ENCODE peak calls at places on chromosomes 12 and 14, in eight cellular contexts. One of them, this sample, is unnamed.

GRCh38 chr12:5013206-5013830 is 30.4 kb upstream of the KCNA5 start:
- DNase-seq in spleen: no peak
- DNase-seq in breast epithelium: no peak
- DNase-seq in upper lobe of left lung: no peak
- DNase-seq in uterus: no peak
- DNase-seq in tibial nerve: no peak
- DNase-seq in endothelial cell of umbilical vein: no peak
- DNase-seq in A549: no peak
- DNase-seq in this sample: peak; percentile 38

GRCh38 chr14:88380405-88380804 is 5.1 kb upstream of the SPATA7 start:
- DNase-seq in breast epithelium: no peak
- DNase-seq in A549: peak; percentile 18
- DNase-seq in tibial nerve: no peak
- DNase-seq in endothelial cell of umbilical vein: no peak
- DNase-seq in spleen: no peak
- DNase-seq in upper lobe of left lung: no peak
- DNase-seq in uterus: no peak
- DNase-seq in this sample: no peak

GRCh38 chr14:101109981-101110728 is 206.6 kb upstream of the RTL1 start:
- DNase-seq in endothelial cell of umbilical vein: no peak
- DNase-seq in A549: no peak
- DNase-seq in breast epithelium: no peak
- DNase-seq in uterus: no peak
- DNase-seq in spleen: peak; percentile 57
- DNase-seq in tibial nerve: no peak
- DNase-seq in upper lobe of left lung: no peak
- DNase-seq in this sample: no peak

GRCh38 chr12:120713861-120714482 is 3.7 kb downstream of the UNC119B start:
- DNase-seq in uterus: peak; percentile 79
- DNase-seq in A549: peak; percentile 85
- DNase-seq in spleen: no peak
- DNase-seq in upper lobe of left lung: peak; percentile 81
- DNase-seq in endothelial cell of umbilical vein: peak; percentile 67
- DNase-seq in breast epithelium: no peak
- DNase-seq in tibial nerve: peak; percentile 23
- DNase-seq in this sample: peak; percentile 64

GRCh38 chr12:124861898-124862676 is 1.6 kb downstream of the SCARB1 start:
- DNase-seq in endothelial cell of umbilical vein: no peak
- DNase-seq in upper lobe of left lung: no peak
- DNase-seq in tibial nerve: no peak
- DNase-seq in breast epithelium: no peak
- DNase-seq in A549: no peak
- DNase-seq in uterus: no peak
- DNase-seq in spleen: no peak
- DNase-seq in this sample: no peak

GRCh38 chr14:89493877-89494634 is 77.0 kb upstream of the FOXN3 start:
- DNase-seq in upper lobe of left lung: no peak
- DNase-seq in A549: no peak
- DNase-seq in endothelial cell of umbilical vein: no peak
- DNase-seq in tibial nerve: no peak
- DNase-seq in breast epithelium: no peak
- DNase-seq in uterus: no peak
- DNase-seq in spleen: no peak
- DNase-seq in this sample: no peak

GRCh38 chr12:92342574-92342973 is 196.9 kb upstream of the BTG1 start:
- DNase-seq in endothelial cell of umbilical vein: no peak
- DNase-seq in uterus: no peak
- DNase-seq in tibial nerve: no peak
- DNase-seq in A549: no peak
- DNase-seq in spleen: no peak
- DNase-seq in upper lobe of left lung: no peak
- DNase-seq in breast epithelium: no peak
- DNase-seq in this sample: no peak

GRCh38 chr12:34398706-34399630 is 376.7 kb downstream of the ALG10 start:
- DNase-seq in upper lobe of left lung: peak; percentile 12
- DNase-seq in spleen: peak; percentile 53
- DNase-seq in A549: no peak
- DNase-seq in tibial nerve: peak; percentile 2
- DNase-seq in breast epithelium: peak; percentile 27
- DNase-seq in uterus: peak; percentile 9
- DNase-seq in endothelial cell of umbilical vein: no peak
- DNase-seq in this sample: peak; percentile 5

GRCh38 chr14:76908834-76909233 is 82.6 kb downstream of the LRRC74A start:
- DNase-seq in upper lobe of left lung: peak; percentile 59
- DNase-seq in endothelial cell of umbilical vein: no peak
- DNase-seq in breast epithelium: no peak
- DNase-seq in spleen: peak; percentile 86
- DNase-seq in tibial nerve: no peak
- DNase-seq in A549: peak; percentile 80
- DNase-seq in uterus: no peak
- DNase-seq in this sample: no peak

GRCh38 chr12:4685317-4685716 is 34.9 kb upstream of the GALNT8 start:
- DNase-seq in breast epithelium: no peak
- DNase-seq in upper lobe of left lung: no peak
- DNase-seq in spleen: no peak
- DNase-seq in tibial nerve: no peak
- DNase-seq in uterus: no peak
- DNase-seq in endothelial cell of umbilical vein: no peak
- DNase-seq in A549: no peak
- DNase-seq in this sample: no peak

GRCh38 chr12:84131076-84131475 is 781.5 kb downstream of the SLC6A15 start:
- DNase-seq in upper lobe of left lung: no peak
- DNase-seq in endothelial cell of umbilical vein: no peak
- DNase-seq in uterus: no peak
- DNase-seq in spleen: no peak
- DNase-seq in A549: peak; percentile 14
- DNase-seq in breast epithelium: no peak
- DNase-seq in tibial nerve: no peak
- DNase-seq in this sample: no peak

GRCh38 chr12:65561798-65562382 is 262.4 kb upstream of the HMGA2 start:
- DNase-seq in endothelial cell of umbilical vein: peak; percentile 69
- DNase-seq in A549: no peak
- DNase-seq in spleen: no peak
- DNase-seq in uterus: no peak
- DNase-seq in tibial nerve: no peak
- DNase-seq in upper lobe of left lung: no peak
- DNase-seq in breast epithelium: no peak
- DNase-seq in this sample: no peak

GRCh38 chr12:132188451-132189298 is 44.4 kb downstream of the NOC4L start:
- DNase-seq in upper lobe of left lung: no peak
- DNase-seq in breast epithelium: no peak
- DNase-seq in spleen: no peak
- DNase-seq in tibial nerve: no peak
- DNase-seq in endothelial cell of umbilical vein: no peak
- DNase-seq in A549: no peak
- DNase-seq in uterus: no peak
- DNase-seq in this sample: no peak

GRCh38 chr12:104480826-104481457 is 24.2 kb downstream of the CHST11 start:
- DNase-seq in breast epithelium: no peak
- DNase-seq in tibial nerve: no peak
- DNase-seq in uterus: no peak
- DNase-seq in upper lobe of left lung: peak; percentile 84
- DNase-seq in A549: no peak
- DNase-seq in endothelial cell of umbilical vein: peak; percentile 80
- DNase-seq in spleen: peak; percentile 87
- DNase-seq in this sample: peak; percentile 51

GRCh38 chr12:84911331-84912190 is 1.0 kb downstream of the SLC6A15 start:
- DNase-seq in uterus: peak; percentile 27
- DNase-seq in tibial nerve: no peak
- DNase-seq in upper lobe of left lung: peak; percentile 36
- DNase-seq in A549: peak; percentile 72
- DNase-seq in endothelial cell of umbilical vein: peak; percentile 58
- DNase-seq in spleen: no peak
- DNase-seq in breast epithelium: peak; percentile 50
- DNase-seq in this sample: no peak

GRCh38 chr14:99707921-99708320 is 23.8 kb downstream of the CYP46A1 start:
- DNase-seq in upper lobe of left lung: no peak
- DNase-seq in tibial nerve: no peak
- DNase-seq in spleen: no peak
- DNase-seq in A549: no peak
- DNase-seq in endothelial cell of umbilical vein: no peak
- DNase-seq in breast epithelium: no peak
- DNase-seq in uterus: no peak
- DNase-seq in this sample: no peak

GRCh38 chr12:102879144-102879763 is 37.8 kb downstream of the PAH start:
- DNase-seq in uterus: peak; percentile 41
- DNase-seq in A549: peak; percentile 91
- DNase-seq in upper lobe of left lung: peak; percentile 44
- DNase-seq in endothelial cell of umbilical vein: no peak
- DNase-seq in breast epithelium: no peak
- DNase-seq in spleen: no peak
- DNase-seq in tibial nerve: peak; percentile 51
- DNase-seq in this sample: peak; percentile 15

GRCh38 chr14:71625175-71625574 is 307.1 kb upstream of the RGS6 start:
- DNase-seq in tibial nerve: no peak
- DNase-seq in endothelial cell of umbilical vein: no peak
- DNase-seq in A549: no peak
- DNase-seq in spleen: peak; percentile 81
- DNase-seq in breast epithelium: no peak
- DNase-seq in uterus: peak; percentile 28
- DNase-seq in upper lobe of left lung: peak; percentile 37
- DNase-seq in this sample: no peak

GRCh38 chr14:34087556-34087955 is 136.7 kb upstream of the EGLN3 start:
- DNase-seq in uterus: no peak
- DNase-seq in spleen: no peak
- DNase-seq in tibial nerve: no peak
- DNase-seq in upper lobe of left lung: no peak
- DNase-seq in A549: no peak
- DNase-seq in endothelial cell of umbilical vein: no peak
- DNase-seq in breast epithelium: no peak
- DNase-seq in this sample: no peak

GRCh38 chr14:48598458-48598857 is 923.1 kb upstream of the MDGA2 start:
- DNase-seq in tibial nerve: no peak
- DNase-seq in upper lobe of left lung: no peak
- DNase-seq in endothelial cell of umbilical vein: no peak
- DNase-seq in A549: no peak
- DNase-seq in spleen: no peak
- DNase-seq in breast epithelium: no peak
- DNase-seq in uterus: no peak
- DNase-seq in this sample: no peak

GRCh38 chr14:55579724-55580400 is at the start of gene KTN1:
- DNase-seq in endothelial cell of umbilical vein: peak; percentile 76
- DNase-seq in tibial nerve: peak; percentile 63
- DNase-seq in spleen: peak; percentile 97
- DNase-seq in uterus: peak; percentile 68
- DNase-seq in A549: peak; percentile 84
- DNase-seq in breast epithelium: peak; percentile 77
- DNase-seq in upper lobe of left lung: peak; percentile 88
- DNase-seq in this sample: peak; percentile 78
- TF ChIP-seq POLR2A in endothelial cell of umbilical vein: peak; percentile 67
- TF ChIP-seq POLR2A in tibial nerve: no peak
- TF ChIP-seq POLR2A in spleen: no peak
- TF ChIP-seq POLR2A in uterus: peak; percentile 51
- TF ChIP-seq POLR2A in A549: peak; percentile 76
- TF ChIP-seq POLR2A in breast epithelium: no peak
- TF ChIP-seq POLR2A in upper lobe of left lung: no peak
- TF ChIP-seq POLR2A in this sample: peak; percentile 91

DNA sequence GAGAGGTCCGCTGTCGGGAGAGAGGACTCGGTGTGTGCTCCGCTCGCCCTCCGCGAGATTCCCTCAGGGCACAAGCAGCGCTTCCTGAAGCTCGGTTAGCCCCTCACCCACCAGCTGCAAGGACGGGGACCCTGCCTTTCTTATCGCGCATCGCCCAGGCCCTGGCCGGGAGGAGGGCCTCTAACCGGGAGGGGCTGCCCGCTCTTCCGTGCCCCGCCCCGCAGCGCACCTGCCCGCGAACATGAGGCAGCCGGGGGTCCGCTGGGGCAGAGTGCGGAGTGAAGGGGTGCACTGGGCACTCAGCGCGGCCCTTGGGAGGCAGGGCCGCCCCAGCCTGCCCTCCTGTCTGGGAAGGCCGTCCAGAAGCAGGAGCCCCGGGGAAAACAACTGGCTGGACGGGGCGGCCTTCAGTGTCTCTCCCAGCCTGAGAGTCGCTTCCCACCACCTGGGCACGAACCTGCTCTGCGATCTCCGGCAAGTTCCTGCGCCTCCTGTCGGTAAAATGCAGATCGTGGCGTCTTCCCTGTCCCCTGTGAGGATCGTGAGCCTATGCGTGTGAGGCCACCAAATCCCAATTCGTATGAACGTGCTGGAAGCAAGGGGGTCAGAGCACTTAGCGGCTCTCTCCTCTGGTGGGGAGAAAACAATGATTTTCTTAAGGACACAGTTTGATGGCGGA is 28.0 kb upstream of the ADIPOR2 start:
- DNase-seq in breast epithelium: no peak
- DNase-seq in A549: peak; percentile 91
- DNase-seq in upper lobe of left lung: peak; percentile 80
- DNase-seq in spleen: peak; percentile 82
- DNase-seq in tibial nerve: no peak
- DNase-seq in uterus: peak; percentile 27
- DNase-seq in endothelial cell of umbilical vein: no peak
- DNase-seq in this sample: no peak
- TF ChIP-seq POLR2A in breast epithelium: no peak
- TF ChIP-seq POLR2A in A549: no peak
- TF ChIP-seq POLR2A in upper lobe of left lung: no peak
- TF ChIP-seq POLR2A in spleen: no peak
- TF ChIP-seq POLR2A in tibial nerve: no peak
- TF ChIP-seq POLR2A in uterus: no peak
- TF ChIP-seq POLR2A in endothelial cell of umbilical vein: no peak
- TF ChIP-seq POLR2A in this sample: no peak

GRCh38 chr14:68279777-68280233 is 460.2 kb downstream of the RAD51B start:
- DNase-seq in upper lobe of left lung: no peak
- DNase-seq in spleen: peak; percentile 79
- DNase-seq in tibial nerve: no peak
- DNase-seq in endothelial cell of umbilical vein: no peak
- DNase-seq in breast epithelium: no peak
- DNase-seq in uterus: no peak
- DNase-seq in A549: no peak
- DNase-seq in this sample: no peak
- TF ChIP-seq POLR2A in upper lobe of left lung: no peak
- TF ChIP-seq POLR2A in spleen: no peak
- TF ChIP-seq POLR2A in tibial nerve: no peak
- TF ChIP-seq POLR2A in endothelial cell of umbilical vein: no peak
- TF ChIP-seq POLR2A in breast epithelium: no peak
- TF ChIP-seq POLR2A in uterus: no peak
- TF ChIP-seq POLR2A in A549: no peak
- TF ChIP-seq POLR2A in this sample: no peak

GRCh38 chr12:8032242-8033152 is at the start of gene FOXJ2:
- DNase-seq in tibial nerve: peak; percentile 64
- DNase-seq in uterus: peak; percentile 74
- DNase-seq in upper lobe of left lung: peak; percentile 81
- DNase-seq in endothelial cell of umbilical vein: peak; percentile 80
- DNase-seq in spleen: peak; percentile 97
- DNase-seq in A549: peak; percentile 68
- DNase-seq in breast epithelium: peak; percentile 85
- DNase-seq in this sample: peak; percentile 72

GRCh38 chr12:8035440-8036010 is 3.0 kb downstream of the FOXJ2 start:
- DNase-seq in upper lobe of left lung: no peak
- DNase-seq in tibial nerve: no peak
- DNase-seq in uterus: no peak
- DNase-seq in spleen: no peak
- DNase-seq in breast epithelium: no peak
- DNase-seq in A549: no peak
- DNase-seq in endothelial cell of umbilical vein: no peak
- DNase-seq in this sample: no peak

GRCh38 chr12:8033153-8034044 is 883 bp downstream of the FOXJ2 start:
- DNase-seq in endothelial cell of umbilical vein: peak; percentile 54
- DNase-seq in spleen: peak; percentile 79
- DNase-seq in uterus: peak; percentile 81
- DNase-seq in breast epithelium: no peak
- DNase-seq in A549: peak; percentile 60
- DNase-seq in tibial nerve: peak; percentile 48
- DNase-seq in upper lobe of left lung: peak; percentile 75
- DNase-seq in this sample: peak; percentile 54

GRCh38 chr12:8036366-8036765 is 3.9 kb downstream of the FOXJ2 start:
- DNase-seq in spleen: no peak
- DNase-seq in upper lobe of left lung: peak; percentile 65
- DNase-seq in A549: no peak
- DNase-seq in breast epithelium: no peak
- DNase-seq in uterus: no peak
- DNase-seq in tibial nerve: no peak
- DNase-seq in endothelial cell of umbilical vein: no peak
- DNase-seq in this sample: peak; percentile 47

GRCh38 chr12:8034802-8035201 is 2.3 kb downstream of the FOXJ2 start:
- DNase-seq in spleen: no peak
- DNase-seq in breast epithelium: no peak
- DNase-seq in uterus: no peak
- DNase-seq in A549: no peak
- DNase-seq in upper lobe of left lung: no peak
- DNase-seq in endothelial cell of umbilical vein: peak; percentile 11
- DNase-seq in tibial nerve: no peak
- DNase-seq in this sample: no peak
- TF ChIP-seq POLR2A in spleen: no peak
- TF ChIP-seq POLR2A in breast epithelium: no peak
- TF ChIP-seq POLR2A in uterus: no peak
- TF ChIP-seq POLR2A in A549: no peak
- TF ChIP-seq POLR2A in upper lobe of left lung: no peak
- TF ChIP-seq POLR2A in endothelial cell of umbilical vein: no peak
- TF ChIP-seq POLR2A in tibial nerve: no peak
- TF ChIP-seq POLR2A in this sample: no peak

This sample was measured in gastrocnemius medialis.